ENCODE peak calls at places on chromosomes 4 and X, in six cellular contexts. V is fibroblast of the aortic adventitia, W is type B pancreatic cell, J is prostate gland, H is kidney epithelial cell, M is Calu3. K is an unnamed sample.
A peak's percentile ranks its signal among the peaks of the same experiment; 100 is the strongest.

GRCh38 chrX:110168585-110168984 is 149.3 kb downstream of the AMMECR1 start:
- DNase-seq in H (no peak), J (no peak), M (no peak), V (peak; percentile 54), W (no peak), K (peak; percentile 37)

GRCh38 chr4:166501941-166502382 is 628.9 kb downstream of the TLL1 start:
- DNase-seq in W (no peak), H (no peak), M (no peak), J (no peak), V (peak; percentile 22), K (no peak)

GRCh38 chrX:11129546-11129945 is 18.4 kb downstream of the HCCS start:
- DNase-seq in V (peak; percentile 8), W (no peak), M (no peak), J (no peak), H (no peak), K (no peak)

GRCh38 chrX:71103110-71103983 is 3.2 kb downstream of the CXorf65 start:
- DNase-seq in H (no peak), W (no peak), M (peak; percentile 8), J (no peak), V (no peak), K (no peak)

GRCh38 chr4:41718907-41719306 is 29.6 kb downstream of the PHOX2B start:
- DNase-seq in W (no peak), H (no peak), J (no peak), M (no peak), V (peak; percentile 4), K (peak; percentile 29)

GRCh38 chr4:183830438-183830985 is 74.6 kb upstream of the STOX2 start:
- DNase-seq in H (no peak), W (no peak), M (peak; percentile 22), J (no peak), V (no peak), K (no peak)

GRCh38 chr4:51842167-51842553 is 793 bp upstream of the DCUN1D4 start:
- DNase-seq in M (no peak), J (peak; percentile 13), V (peak; percentile 45), W (no peak), H (no peak), K (peak; percentile 3)

GRCh38 chr4:182507808-182508207 is 264.6 kb downstream of the TENM3 start:
- DNase-seq in J (no peak), W (no peak), H (no peak), M (no peak), V (no peak), K (peak; percentile 2)

GRCh38 chrX:71067727-71068051 is 445 bp downstream of the SNX12 start:
- DNase-seq in V (no peak), H (no peak), M (no peak), J (no peak), W (no peak), K (no peak)

GRCh38 chrX:85570496-85570895 is 191.0 kb upstream of the POF1B start:
- DNase-seq in M (no peak), H (no peak), V (no peak), W (no peak), J (no peak), K (no peak)

GRCh38 chr4:15677507-15677988 is 4.1 kb upstream of the FAM200B start:
- DNase-seq in H (peak; percentile 96), V (peak; percentile 42), M (peak; percentile 84), J (no peak), W (no peak), K (peak; percentile 36)

GRCh38 chrX:68953331-68953730 is 124.5 kb downstream of the EFNB1 start:
- DNase-seq in V (peak; percentile 41), M (no peak), W (no peak), J (no peak), H (no peak), K (no peak)

GRCh38 chr4:88320780-88321373 is 36.5 kb upstream of the PPM1K start:
- DNase-seq in V (peak; percentile 21), M (no peak), H (no peak), W (no peak), J (no peak), K (peak; percentile 28)

GRCh38 chr4:37389967-37390580 is 145.5 kb downstream of the NWD2 start:
- DNase-seq in J (peak; percentile 9), V (peak; percentile 57), M (peak; percentile 38), W (no peak), H (no peak), K (peak; percentile 61)

GRCh38 chr4:23811045-23811620 is 78.7 kb downstream of the PPARGC1A start:
- DNase-seq in H (no peak), V (no peak), M (no peak), W (no peak), J (no peak), K (no peak)

GRCh38 chr4:22237155-22237751 is 278.6 kb downstream of the ADGRA3 start:
- DNase-seq in M (peak; percentile 70), H (no peak), J (peak; percentile 16), V (peak; percentile 25), W (no peak), K (no peak)

DNA sequence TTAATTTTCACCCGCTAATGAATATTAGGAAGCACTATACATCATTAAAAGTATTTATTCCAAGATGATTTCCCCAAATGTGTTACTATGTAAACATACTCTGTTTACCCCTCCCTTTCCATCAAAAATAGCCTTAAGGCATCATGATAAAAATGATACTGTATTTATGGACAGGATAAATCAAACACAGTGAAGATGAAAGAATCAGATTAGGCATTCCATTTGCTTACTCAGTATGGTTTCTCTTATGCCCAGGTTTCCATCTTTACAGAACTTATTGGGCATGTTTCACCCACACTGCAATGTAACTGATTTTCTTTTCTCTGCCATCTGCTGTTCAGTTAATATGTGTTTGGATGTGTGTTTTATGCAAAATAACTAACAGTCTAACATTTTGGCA is 445.1 kb downstream of the RPA4 start:
- DNase-seq in W (no peak), V (no peak), J (no peak), M (no peak), H (no peak), K (peak; percentile 32)
- TF ChIP-seq CTCF in W (no peak), V (no peak), J (no peak), M (no peak), H (no peak), K (no peak)

DNA sequence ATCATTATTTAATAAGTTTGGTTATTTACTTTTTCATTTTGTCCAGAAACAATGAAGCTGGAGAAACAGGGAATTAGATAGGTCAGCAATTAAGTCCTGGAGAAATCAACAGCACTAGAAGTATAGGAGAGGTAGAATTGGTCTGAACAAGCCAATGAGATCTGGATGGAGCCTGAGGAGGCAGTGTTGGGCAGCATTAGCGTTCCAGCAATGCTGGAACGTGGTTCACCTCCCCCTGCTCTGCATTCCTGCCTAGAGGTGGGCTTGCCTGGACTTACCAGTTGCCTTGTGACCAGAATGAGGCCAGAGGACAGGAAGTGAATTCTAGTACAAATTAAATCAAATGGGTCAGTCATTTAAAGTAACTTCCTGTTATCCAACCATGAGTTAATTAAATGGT is 4.6 kb downstream of the RASSF6 start:
- DNase-seq in J (no peak), M (peak; percentile 59), H (no peak), W (no peak), V (no peak), K (no peak)
- TF ChIP-seq CTCF in J (no peak), M (no peak), H (peak; percentile 39), W (no peak), V (no peak), K (no peak)

GRCh38 chr4:65971686-65972085 is 301.4 kb upstream of the EPHA5 start:
- DNase-seq in M (no peak), H (no peak), W (no peak), J (no peak), V (no peak), K (no peak)

GRCh38 chr4:65976287-65976686 is 306.0 kb upstream of the EPHA5 start:
- DNase-seq in V (no peak), J (no peak), H (no peak), W (no peak), M (no peak), K (no peak)
- TF ChIP-seq CTCF in V (no peak), J (no peak), H (no peak), W (no peak), M (no peak), K (no peak)

GRCh38 chr4:6071191-6071958 is 53.1 kb upstream of the C4orf50 start:
- DNase-seq in M (no peak), J (no peak), V (no peak), H (no peak), W (no peak), K (no peak)

GRCh38 chr4:6074723-6075122 is 56.5 kb upstream of the C4orf50 start:
- DNase-seq in V (no peak), J (no peak), W (no peak), M (no peak), H (no peak), K (no peak)

GRCh38 chr4:6079965-6080364 is 61.7 kb upstream of the C4orf50 start:
- DNase-seq in V (no peak), H (no peak), W (no peak), J (no peak), M (no peak), K (no peak)

GRCh38 chr4:6071959-6072720 is 53.9 kb upstream of the C4orf50 start:
- DNase-seq in V (no peak), W (no peak), H (no peak), M (no peak), J (no peak), K (no peak)

DNA sequence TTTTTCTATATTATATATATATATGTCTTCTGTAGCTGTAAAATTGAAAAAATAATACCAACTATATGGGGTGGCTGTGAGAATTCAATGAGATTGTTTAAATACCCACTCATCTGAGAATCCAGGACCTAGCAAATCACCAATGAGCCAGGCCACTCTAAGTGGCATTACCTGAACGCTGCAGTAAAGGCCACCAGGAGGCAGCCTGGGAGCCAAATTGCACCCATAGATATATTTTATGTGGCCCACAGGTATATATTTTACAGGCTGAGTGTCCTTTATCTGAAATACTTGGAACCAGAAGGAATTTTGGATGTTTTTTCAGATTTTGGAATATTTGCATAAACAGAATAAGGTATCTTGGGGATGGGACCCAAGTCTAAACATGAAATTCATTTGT is 58.2 kb upstream of the C4orf50 start:
- DNase-seq in H (no peak), V (no peak), W (no peak), M (no peak), J (no peak), K (no peak)
- TF ChIP-seq CTCF in H (no peak), V (no peak), W (peak; percentile 57), M (no peak), J (no peak), K (no peak)

GRCh38 chr4:89657931-89658700 is 178.8 kb downstream of the SNCA start:
- DNase-seq in W (no peak), H (peak; percentile 16), M (no peak), J (no peak), V (peak; percentile 32), K (peak; percentile 18)
- TF ChIP-seq CTCF in W (peak; percentile 57), H (peak; percentile 51), M (no peak), J (peak; percentile 44), V (peak; percentile 23), K (peak; percentile 78)

GRCh38 chr4:185471235-185472062 is at the start of gene CCDC110:
- DNase-seq in H (peak; percentile 43), J (peak; percentile 95), W (peak; percentile 93), M (peak; percentile 89), V (peak; percentile 97), K (peak; percentile 86)
- TF ChIP-seq CTCF in H (peak; percentile 32), J (peak; percentile 74), W (peak; percentile 79), M (peak; percentile 56), V (peak; percentile 53), K (peak; percentile 80)

DNA sequence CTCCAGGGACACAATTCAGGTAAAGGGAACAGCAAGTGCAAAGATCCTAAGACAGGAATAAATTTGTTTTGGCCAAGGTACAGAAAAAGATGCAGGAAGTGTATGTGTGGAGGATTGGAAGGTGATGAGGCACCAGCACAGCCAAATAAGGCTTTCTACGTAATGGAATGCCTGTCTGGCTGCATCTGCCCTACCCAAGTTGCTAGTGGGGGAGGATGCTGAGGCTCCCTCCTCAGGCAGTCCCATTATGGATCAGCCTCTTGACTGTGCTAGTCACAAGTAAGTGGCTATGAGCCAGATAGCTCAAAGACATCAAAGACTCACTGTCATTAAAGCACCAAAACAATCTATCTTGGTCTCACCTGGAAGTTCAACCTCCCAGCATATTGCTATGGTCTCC is 300.9 kb upstream of the FAT4 start:
- DNase-seq in J (no peak), H (no peak), W (no peak), V (peak; percentile 6), M (no peak), K (peak; percentile 22)
- TF ChIP-seq CTCF in J (no peak), H (no peak), W (no peak), V (no peak), M (no peak), K (no peak)

K was measured in HFFc6.